ENCODE peak calls at places on chromosomes 11 and 22, in four cellular contexts. One of them, this sample, is unnamed. For H3K9me1, the result is how much of the 10 kb centered on the place peaks cover.

GRCh38 chr22:37775785-37776638 is 31.7 kb upstream of the GCAT start:
- DNase-seq in K562: no peak
- DNase-seq in IMR-90: peak
- DNase-seq in keratinocyte: peak
- DNase-seq in this sample: no peak

GRCh38 chr11:117421041-117421440 is 93.4 kb downstream of the CEP164 start:
- DNase-seq in IMR-90: no peak
- DNase-seq in K562: no peak
- DNase-seq in keratinocyte: no peak
- DNase-seq in this sample: no peak

GRCh38 chr11:124518900-124519541 is 24.4 kb downstream of the OR8B12 start:
- DNase-seq in IMR-90: peak
- DNase-seq in keratinocyte: no peak
- DNase-seq in K562: no peak
- DNase-seq in this sample: no peak

GRCh38 chr11:45094958-45095690 is 51.3 kb upstream of the PRDM11 start:
- DNase-seq in IMR-90: no peak
- DNase-seq in K562: no peak
- DNase-seq in keratinocyte: no peak
- DNase-seq in this sample: no peak

GRCh38 chr11:68120212-68121066 is 749 bp downstream of the CHKA start:
- DNase-seq in IMR-90: peak
- DNase-seq in K562: peak
- DNase-seq in keratinocyte: no peak
- DNase-seq in this sample: peak

GRCh38 chr11:132429685-132430084 is 1059.3 kb downstream of the NTM start:
- DNase-seq in keratinocyte: no peak
- DNase-seq in IMR-90: no peak
- DNase-seq in K562: no peak
- DNase-seq in this sample: no peak

GRCh38 chr11:2384723-2385041 is 7.6 kb downstream of the CD81 start:
- DNase-seq in IMR-90: no peak
- DNase-seq in K562: no peak
- DNase-seq in keratinocyte: no peak
- DNase-seq in this sample: no peak

GRCh38 chr11:35751664-35752061 is 89.1 kb downstream of the TRIM44 start:
- DNase-seq in K562: no peak
- DNase-seq in IMR-90: no peak
- DNase-seq in keratinocyte: no peak
- DNase-seq in this sample: peak

GRCh38 chr11:79427126-79427525 is 13.7 kb downstream of the TENM4 start:
- DNase-seq in keratinocyte: no peak
- DNase-seq in K562: no peak
- DNase-seq in IMR-90: no peak
- DNase-seq in this sample: no peak

GRCh38 chr11:108914211-108914610 is 249.3 kb downstream of the DDX10 start:
- DNase-seq in IMR-90: no peak
- DNase-seq in K562: no peak
- DNase-seq in keratinocyte: no peak
- DNase-seq in this sample: no peak

GRCh38 chr22:43375951-43376455 is 32.8 kb upstream of the SCUBE1 start:
- DNase-seq in K562: no peak
- DNase-seq in keratinocyte: no peak
- DNase-seq in IMR-90: peak
- DNase-seq in this sample: no peak

GRCh38 chr11:45031912-45032519 is 81.3 kb upstream of the TP53I11 start:
- DNase-seq in keratinocyte: no peak
- DNase-seq in K562: no peak
- DNase-seq in IMR-90: no peak
- DNase-seq in this sample: no peak

GRCh38 chr11:17734418-17734911 is at the start of gene KCNC1:
- DNase-seq in IMR-90: peak
- DNase-seq in K562: peak
- DNase-seq in keratinocyte: no peak
- DNase-seq in this sample: peak

GRCh38 chr22:32204211-32204855 is 540 bp downstream of the RFPL2 start:
- DNase-seq in keratinocyte: no peak
- DNase-seq in K562: no peak
- DNase-seq in IMR-90: no peak
- DNase-seq in this sample: no peak

GRCh38 chr11:16982809-16983208 is 31.4 kb downstream of the PLEKHA7 start:
- DNase-seq in IMR-90: no peak
- DNase-seq in K562: no peak
- DNase-seq in keratinocyte: no peak
- DNase-seq in this sample: no peak

GRCh38 chr11:6200975-6201374 is 2.0 kb downstream of the OR52W1 start:
- DNase-seq in keratinocyte: no peak
- DNase-seq in IMR-90: no peak
- DNase-seq in K562: no peak
- DNase-seq in this sample: no peak

GRCh38 chr11:45754261-45754709 is 50.7 kb upstream of the SLC35C1 start:
- DNase-seq in K562: no peak
- DNase-seq in IMR-90: peak
- DNase-seq in keratinocyte: no peak
- DNase-seq in this sample: no peak

GRCh38 chr22:49918911-49919881 is 762 bp downstream of the CRELD2 start:
- DNase-seq in K562: peak
- DNase-seq in IMR-90: no peak
- DNase-seq in keratinocyte: no peak
- DNase-seq in this sample: no peak

GRCh38 chr11:216081-216974 is 8.8 kb downstream of the RIC8A start:
- DNase-seq in keratinocyte: no peak
- DNase-seq in IMR-90: no peak
- DNase-seq in K562: no peak
- DNase-seq in this sample: no peak

GRCh38 chr22:45709866-45710265 is 38.2 kb downstream of the ATXN10 start:
- DNase-seq in keratinocyte: no peak
- DNase-seq in IMR-90: peak
- DNase-seq in K562: no peak
- DNase-seq in this sample: no peak

GRCh38 chr11:104146421-104146820 is 17.5 kb downstream of the PDGFD start:
- DNase-seq in keratinocyte: no peak
- DNase-seq in IMR-90: no peak
- DNase-seq in K562: no peak
- DNase-seq in this sample: no peak

GRCh38 chr11:35810045-35810444 is 133.8 kb upstream of the LDLRAD3 start:
- DNase-seq in IMR-90: no peak
- DNase-seq in K562: no peak
- DNase-seq in keratinocyte: no peak
- DNase-seq in this sample: no peak

GRCh38 chr11:59053387-59053786 is 32.7 kb upstream of the GLYATL1B start:
- DNase-seq in IMR-90: peak
- DNase-seq in K562: peak
- DNase-seq in keratinocyte: peak
- DNase-seq in this sample: peak

GRCh38 chr11:94855666-94856065 is 87.5 kb downstream of the AMOTL1 start:
- DNase-seq in keratinocyte: no peak
- DNase-seq in K562: no peak
- DNase-seq in IMR-90: no peak
- DNase-seq in this sample: no peak

GRCh38 chr22:41822289-41823057 is 10.4 kb upstream of the SREBF2 start:
- DNase-seq in IMR-90: peak
- DNase-seq in keratinocyte: peak
- DNase-seq in K562: peak
- DNase-seq in this sample: peak

GRCh38 chr11:61131186-61131585 is 28.9 kb downstream of the CD5 start:
- DNase-seq in IMR-90: no peak
- DNase-seq in keratinocyte: no peak
- DNase-seq in K562: no peak
- DNase-seq in this sample: no peak

GRCh38 chr22:44246615-44247326 is 66.0 kb downstream of the SHISAL1 start:
- DNase-seq in keratinocyte: no peak
- DNase-seq in IMR-90: no peak
- DNase-seq in K562: no peak
- DNase-seq in this sample: no peak

GRCh38 chr11:57647368-57647767 is 2.3 kb downstream of the YPEL4 start:
- DNase-seq in IMR-90: no peak
- DNase-seq in K562: no peak
- DNase-seq in keratinocyte: no peak
- DNase-seq in this sample: no peak

GRCh38 chr11:57647960-57648776 is 1.5 kb downstream of the YPEL4 start:
- DNase-seq in IMR-90: no peak
- DNase-seq in K562: peak
- DNase-seq in keratinocyte: no peak
- DNase-seq in this sample: no peak

GRCh38 chr11:57645716-57646085 is 4.0 kb downstream of the YPEL4 start:
- DNase-seq in keratinocyte: no peak
- DNase-seq in K562: no peak
- DNase-seq in IMR-90: no peak
- DNase-seq in this sample: no peak

GRCh38 chr11:57646221-57646620 is 3.5 kb downstream of the YPEL4 start:
- DNase-seq in IMR-90: no peak
- DNase-seq in K562: no peak
- DNase-seq in keratinocyte: no peak
- DNase-seq in this sample: no peak

DNA sequence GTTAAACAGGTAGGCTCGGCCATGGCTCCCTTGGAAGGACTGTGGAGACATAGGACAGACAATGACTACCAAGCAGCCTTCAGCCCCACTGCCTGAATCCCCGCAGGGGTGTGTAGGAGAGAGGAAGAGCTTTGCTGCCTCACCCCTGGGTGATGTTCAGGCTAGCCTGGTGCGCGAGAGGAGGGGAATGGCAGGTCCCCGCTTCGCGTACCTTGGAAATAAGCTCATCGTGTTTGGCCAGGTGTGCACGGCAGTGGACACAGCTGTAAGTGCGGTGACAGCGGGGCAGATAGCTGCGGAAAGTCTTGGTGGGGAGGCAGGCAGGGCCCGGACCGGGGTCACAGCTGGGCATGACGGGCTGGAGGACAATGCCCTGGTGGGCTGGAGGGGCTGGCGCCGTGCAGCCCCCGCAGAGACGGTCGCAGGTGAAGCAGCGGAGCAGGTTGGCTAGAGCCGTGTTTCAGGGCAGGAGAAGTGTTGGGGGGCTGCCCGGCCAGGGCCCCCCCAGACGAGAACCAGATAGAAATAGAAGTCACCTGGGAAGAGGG is 2.9 kb downstream of the YPEL4 start:
- DNase-seq in K562: no peak
- DNase-seq in keratinocyte: no peak
- DNase-seq in IMR-90: no peak
- DNase-seq in this sample: no peak
- H3K9me1 ChIP-seq in K562: under half
- H3K9me1 ChIP-seq in keratinocyte: under half
- H3K9me1 ChIP-seq in IMR-90: under half
- H3K9me1 ChIP-seq in this sample: under half

DNA sequence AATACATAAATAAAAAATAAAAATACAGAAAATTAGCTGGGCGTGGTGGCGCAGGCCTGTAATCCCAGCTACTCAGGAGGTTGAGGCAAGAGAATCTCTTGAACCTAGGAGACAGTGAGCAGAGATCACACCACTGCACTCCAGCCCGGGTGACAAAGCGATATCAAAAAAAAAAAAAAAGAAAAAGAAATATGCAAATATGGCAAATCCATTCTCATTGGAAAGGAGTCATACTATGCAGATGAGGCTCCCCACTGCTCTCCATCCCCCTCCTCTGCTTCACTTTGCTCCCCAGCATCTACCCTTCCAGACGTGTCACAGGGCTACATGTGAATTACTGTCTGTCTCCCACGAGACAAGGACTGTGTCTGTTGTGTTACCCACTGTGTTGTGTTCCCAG is 36.3 kb upstream of the PDGFB start:
- DNase-seq in IMR-90: no peak
- DNase-seq in keratinocyte: no peak
- DNase-seq in K562: no peak
- DNase-seq in this sample: no peak
- H3K9me1 ChIP-seq in IMR-90: under half
- H3K9me1 ChIP-seq in keratinocyte: under half
- H3K9me1 ChIP-seq in K562: under half
- H3K9me1 ChIP-seq in this sample: under half

GRCh38 chr22:26555478-26555877 is 34.5 kb downstream of the TPST2 start:
- DNase-seq in keratinocyte: no peak
- DNase-seq in K562: no peak
- DNase-seq in IMR-90: no peak
- DNase-seq in this sample: no peak

GRCh38 chr22:26559961-26560575 is 29.9 kb downstream of the TPST2 start:
- DNase-seq in keratinocyte: no peak
- DNase-seq in IMR-90: no peak
- DNase-seq in K562: no peak
- DNase-seq in this sample: no peak

GRCh38 chr22:26556904-26557303 is 33.0 kb downstream of the TPST2 start:
- DNase-seq in IMR-90: no peak
- DNase-seq in keratinocyte: no peak
- DNase-seq in K562: no peak
- DNase-seq in this sample: no peak

GRCh38 chr22:26554956-26555355 is 35.0 kb downstream of the TPST2 start:
- DNase-seq in keratinocyte: no peak
- DNase-seq in K562: no peak
- DNase-seq in IMR-90: no peak
- DNase-seq in this sample: no peak

GRCh38 chr22:26558246-26558895 is 31.6 kb downstream of the TPST2 start:
- DNase-seq in keratinocyte: no peak
- DNase-seq in K562: no peak
- DNase-seq in IMR-90: peak
- DNase-seq in this sample: no peak
- H3K9me1 ChIP-seq in keratinocyte: under half
- H3K9me1 ChIP-seq in K562: under half
- H3K9me1 ChIP-seq in IMR-90: under half
- H3K9me1 ChIP-seq in this sample: under half

DNA sequence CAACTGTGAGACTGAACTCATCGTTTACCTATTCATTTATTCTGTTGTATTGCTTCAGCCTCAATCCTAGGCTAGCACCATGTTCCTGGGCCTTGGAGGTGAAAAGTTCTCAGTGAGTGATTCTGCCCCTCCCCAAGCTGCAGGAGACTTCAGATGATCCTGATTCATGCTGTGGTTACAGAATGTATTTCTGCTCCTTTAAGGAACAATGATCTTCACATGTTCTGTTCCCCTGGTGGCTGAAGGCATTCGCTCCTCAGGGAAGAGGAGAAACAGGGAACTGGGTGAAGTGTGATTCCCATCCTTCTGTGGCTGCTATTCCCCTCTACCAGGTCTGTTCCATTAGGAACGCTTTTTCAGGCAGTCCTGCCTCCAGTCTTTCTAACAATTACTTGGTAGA is 2.4 kb downstream of the OR52E1 start:
- DNase-seq in K562: no peak
- DNase-seq in keratinocyte: no peak
- DNase-seq in IMR-90: no peak
- DNase-seq in this sample: no peak
- H3K9me1 ChIP-seq in K562: under half
- H3K9me1 ChIP-seq in keratinocyte: under half
- H3K9me1 ChIP-seq in IMR-90: under half
- H3K9me1 ChIP-seq in this sample: under half

GRCh38 chr11:72378704-72379383 is 55.5 kb downstream of the CLPB start:
- DNase-seq in K562: no peak
- DNase-seq in keratinocyte: no peak
- DNase-seq in IMR-90: peak
- DNase-seq in this sample: no peak
- H3K9me1 ChIP-seq in K562: under half
- H3K9me1 ChIP-seq in keratinocyte: under half
- H3K9me1 ChIP-seq in IMR-90: under half
- H3K9me1 ChIP-seq in this sample: under half

This sample was measured in endothelial cell of umbilical vein.